ENCODE peak calls at places on chromosomes 16 and 17, in four cellular contexts. H is K562, S is HEK293T, M is HepG2. W is an unnamed sample.

GRCh38 chr17:27323538-27324212 is 29.8 kb downstream of the WSB1 start:
- DNase-seq in H (peak; percentile 53), S (no peak), M (peak; percentile 77), W (no peak)

GRCh38 chr17:67180275-67180674 is 64.7 kb downstream of the HELZ start:
- DNase-seq in H (no peak), S (no peak), M (no peak), W (no peak)

GRCh38 chr16:57235128-57236092 is 9.6 kb upstream of the ARL2BP start:
- DNase-seq in H (peak; percentile 30), S (no peak), M (peak; percentile 29), W (no peak)

GRCh38 chr17:56884483-56885144 is 29.2 kb downstream of the TRIM25 start:
- DNase-seq in H (no peak), S (no peak), M (no peak), W (no peak)

GRCh38 chr16:69762843-69763556 is 868 bp downstream of the WWP2 start:
- DNase-seq in H (no peak), S (no peak), M (peak; percentile 37), W (no peak)

GRCh38 chr17:70552230-70552981 is 383.1 kb downstream of the KCNJ2 start:
- DNase-seq in H (peak; percentile 16), S (peak; percentile 40), M (peak; percentile 15), W (peak; percentile 13)

GRCh38 chr16:72124761-72125634 is 31.4 kb downstream of the DHX38 start:
- DNase-seq in H (peak; percentile 76), S (peak; percentile 78), M (peak; percentile 67), W (peak; percentile 26)

GRCh38 chr17:78828470-78829185 is 12.0 kb downstream of the USP36 start:
- DNase-seq in H (peak; percentile 11), S (peak; percentile 47), M (no peak), W (no peak)

GRCh38 chr16:2739555-2740435 is 12.6 kb upstream of the SRRM2 start:
- DNase-seq in H (no peak), S (no peak), M (peak; percentile 45), W (no peak)

GRCh38 chr16:30902070-30902972 is 5.9 kb downstream of the CTF1 start:
- DNase-seq in H (peak; percentile 86), S (peak; percentile 91), M (peak; percentile 33), W (no peak)

GRCh38 chr17:6070895-6071511 is 824 bp downstream of the WSCD1 start:
- DNase-seq in H (no peak), S (peak; percentile 27), M (no peak), W (no peak)

GRCh38 chr17:32298721-32299578 is 33.3 kb downstream of the RHBDL3 start:
- DNase-seq in H (no peak), S (peak; percentile 35), M (no peak), W (no peak)

GRCh38 chr17:61000911-61001310 is 323.3 kb downstream of the BCAS3 start:
- DNase-seq in H (no peak), S (no peak), M (peak; percentile 7), W (no peak)

GRCh38 chr17:61009619-61010018 is 332.0 kb downstream of the BCAS3 start:
- DNase-seq in H (no peak), S (no peak), M (no peak), W (peak; percentile 43)

GRCh38 chr17:61007980-61008379 is 330.3 kb downstream of the BCAS3 start:
- DNase-seq in H (no peak), S (no peak), M (no peak), W (no peak)

GRCh38 chr17:61002316-61002736 is 324.7 kb downstream of the BCAS3 start:
- DNase-seq in H (peak; percentile 5), S (peak; percentile 18), M (peak; percentile 41), W (no peak)

GRCh38 chr17:61005358-61005757 is 327.7 kb downstream of the BCAS3 start:
- DNase-seq in H (no peak), S (no peak), M (no peak), W (no peak)
- TF ChIP-seq FOXK2 in H (no peak), S (no peak), M (no peak), W (no peak)

GRCh38 chr17:80675451-80676095 is 130.9 kb downstream of the RPTOR start:
- DNase-seq in H (no peak), S (no peak), M (no peak), W (no peak)
- TF ChIP-seq FOXK2 in H (no peak), S (no peak), M (no peak), W (no peak)

GRCh38 chr17:61942085-61942484 is 14.3 kb upstream of the INTS2 start:
- DNase-seq in H (no peak), S (no peak), M (no peak), W (no peak)

GRCh38 chr17:61943117-61943516 is 15.3 kb upstream of the INTS2 start:
- DNase-seq in H (no peak), S (no peak), M (no peak), W (no peak)

GRCh38 chr17:61947367-61948078 is 19.7 kb upstream of the INTS2 start:
- DNase-seq in H (no peak), S (no peak), M (no peak), W (no peak)

GRCh38 chr17:61946359-61946758 is 18.6 kb upstream of the INTS2 start:
- DNase-seq in H (no peak), S (no peak), M (no peak), W (no peak)
- TF ChIP-seq FOXK2 in H (no peak), S (no peak), M (no peak), W (no peak)

GRCh38 chr16:79838860-79839259 is 238.3 kb upstream of the MAF start:
- DNase-seq in H (no peak), S (no peak), M (no peak), W (no peak)
- TF ChIP-seq FOXK2 in H (no peak), S (no peak), M (no peak), W (no peak)

GRCh38 chr16:84165746-84166145 is 20.6 kb downstream of the DNAAF1 start:
- DNase-seq in H (no peak), S (no peak), M (no peak), W (no peak)
- TF ChIP-seq FOXK2 in H (no peak), S (no peak), M (no peak), W (no peak)

GRCh38 chr16:65919116-65919515 is 447.4 kb upstream of the CDH5 start:
- DNase-seq in H (no peak), S (no peak), M (no peak), W (no peak)
- TF ChIP-seq FOXK2 in H (no peak), S (no peak), M (no peak), W (no peak)

DNA sequence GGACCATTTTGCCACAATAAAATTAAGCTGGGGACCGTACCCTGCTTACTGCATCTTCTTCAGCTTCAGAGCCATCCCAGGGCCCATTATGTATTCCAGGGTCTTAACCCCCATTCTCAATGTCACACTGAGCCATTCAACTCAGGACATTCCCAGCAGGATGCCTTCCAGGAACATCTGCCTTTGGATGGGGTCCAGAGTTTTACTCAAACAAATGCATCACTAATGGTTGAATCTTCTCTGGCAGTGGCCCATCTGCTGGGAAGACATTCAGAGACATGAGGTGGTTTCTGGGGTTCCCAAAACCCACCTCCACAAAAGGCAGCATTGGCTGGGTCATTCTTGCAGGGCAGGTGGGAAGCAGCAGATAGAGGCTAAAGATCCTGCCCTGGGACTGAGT is 3.4 kb upstream of the SEC14L5 start:
- DNase-seq in H (no peak), S (no peak), M (no peak), W (no peak)
- TF ChIP-seq FOXK2 in H (no peak), S (no peak), M (no peak), W (no peak)

DNA sequence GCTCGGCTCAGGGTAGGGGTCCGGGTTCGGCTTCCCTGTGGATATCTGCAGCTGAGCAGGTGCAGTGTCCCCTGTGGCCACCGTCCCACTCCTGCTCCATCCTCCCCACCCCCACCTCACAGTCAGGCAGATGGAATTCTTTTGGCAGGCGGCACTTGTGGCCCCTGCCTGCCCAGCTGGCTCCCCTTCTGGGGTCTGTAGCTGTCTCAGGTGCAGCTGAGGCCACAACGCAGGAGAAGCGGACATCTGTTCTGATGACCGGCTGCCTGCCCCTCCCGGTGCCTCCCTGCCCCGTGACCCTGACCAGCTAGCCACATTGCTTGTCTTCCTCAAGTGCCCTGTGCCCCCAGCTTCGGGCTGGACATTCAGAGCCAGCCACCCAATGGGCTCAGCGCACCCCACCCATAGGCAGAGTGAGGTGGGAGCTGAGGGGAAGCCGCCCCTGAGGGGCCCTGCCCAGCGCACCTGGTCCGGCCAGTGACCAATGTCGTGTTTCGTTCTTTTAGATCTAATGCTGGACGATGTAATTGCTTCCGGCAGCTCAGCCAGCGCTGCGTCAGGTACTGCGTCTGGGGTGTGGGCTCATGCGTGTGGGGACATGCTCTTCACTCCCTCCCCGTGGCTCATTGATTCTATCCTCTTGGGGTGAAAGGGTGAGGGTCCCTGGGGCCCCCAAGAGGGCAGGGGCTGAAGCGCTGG is 25.2 kb upstream of the ABCC3 start:
- DNase-seq in H (no peak), S (no peak), M (no peak), W (no peak)
- TF ChIP-seq FOXK2 in H (no peak), S (no peak), M (no peak), W (no peak)

DNA sequence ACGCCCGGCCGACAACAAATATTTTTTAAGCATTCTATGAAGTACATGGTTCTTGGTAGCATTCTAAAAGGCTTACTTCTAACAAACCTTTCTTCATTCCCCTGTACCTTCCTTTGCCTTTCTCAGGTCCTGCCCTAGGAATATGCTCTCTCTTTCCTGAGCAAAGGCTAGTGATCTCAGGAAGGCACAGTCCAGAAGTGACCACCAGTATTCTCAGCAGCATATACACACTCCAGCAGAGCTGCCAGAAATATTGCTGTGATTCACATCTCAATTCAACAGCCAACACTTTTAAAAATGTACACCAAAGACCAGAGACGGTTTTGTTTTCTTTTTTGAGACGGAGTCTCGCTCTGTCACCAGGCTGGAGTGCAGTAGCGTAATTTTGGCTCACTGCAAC is 41.4 kb upstream of the ANKFY1 start:
- DNase-seq in H (no peak), S (no peak), M (no peak), W (no peak)
- TF ChIP-seq FOXK2 in H (no peak), S (no peak), M (no peak), W (no peak)